ENCODE peak calls at places on chromosomes 1 and 21, in six cellular contexts. M is HCT116, Y is OCI-LY7, D is neural progenitor cell, U is fibroblast of lung, T is K562. J is an unnamed sample.

GRCh38 chr1:37741130-37741529 is 23.8 kb downstream of the EPHA10 start:
- DNase-seq in M (peak; percentile 8), Y (no peak), D (no peak), U (peak; percentile 20), T (no peak), J (no peak)

GRCh38 chr1:38297852-38298251 is 251.3 kb upstream of the POU3F1 start:
- DNase-seq in M (no peak), Y (no peak), D (no peak), U (peak; percentile 17), T (no peak), J (no peak)

GRCh38 chr1:169594391-169594790 is 8.1 kb upstream of the F5 start:
- DNase-seq in M (no peak), Y (no peak), D (no peak), U (no peak), T (no peak), J (no peak)

GRCh38 chr1:223707270-223708000 is 4.9 kb upstream of the CAPN2 start:
- DNase-seq in M (peak; percentile 93), Y (no peak), D (no peak), U (peak; percentile 100), T (peak; percentile 65), J (peak; percentile 97)

GRCh38 chr1:39695011-39695410 is 3.8 kb upstream of the HPCAL4 start:
- DNase-seq in M (no peak), Y (no peak), D (no peak), U (peak; percentile 14), T (no peak), J (no peak)

GRCh38 chr1:195908121-195908520 is 700.1 kb downstream of the KCNT2 start:
- DNase-seq in M (no peak), Y (no peak), D (no peak), U (peak; percentile 2), T (no peak), J (peak; percentile 36)

GRCh38 chr1:234114648-234115307 is 210.3 kb downstream of the SLC35F3 start:
- DNase-seq in M (peak; percentile 21), Y (peak; percentile 55), D (peak; percentile 75), U (peak; percentile 50), T (peak; percentile 39), J (peak; percentile 58)

GRCh38 chr1:232676307-232676706 is 46.4 kb upstream of the SIPA1L2 start:
- DNase-seq in M (no peak), Y (no peak), D (no peak), U (no peak), T (no peak), J (no peak)

GRCh38 chr1:156920233-156921052 is at the start of gene LRRC71:
- DNase-seq in M (peak; percentile 49), Y (no peak), D (peak; percentile 96), U (peak; percentile 62), T (peak; percentile 95), J (peak; percentile 99)

GRCh38 chr21:28704746-28705145 is 287.9 kb downstream of the LTN1 start:
- DNase-seq in M (no peak), Y (no peak), D (no peak), U (peak; percentile 24), T (no peak), J (no peak)

GRCh38 chr1:165943198-165943597 is 115.8 kb downstream of the UCK2 start:
- DNase-seq in M (peak; percentile 10), Y (no peak), D (no peak), U (no peak), T (no peak), J (no peak)

GRCh38 chr21:27681038-27681437 is 714.1 kb upstream of the ADAMTS5 start:
- DNase-seq in M (no peak), Y (no peak), D (no peak), U (peak; percentile 7), T (no peak), J (peak; percentile 30)

GRCh38 chr1:67339623-67340343 is 32.1 kb downstream of the IL12RB2 start:
- DNase-seq in M (no peak), Y (no peak), D (no peak), U (peak; percentile 82), T (peak; percentile 29), J (peak; percentile 81)

GRCh38 chr1:89719502-89720306 is 86.8 kb downstream of the LRRC8C start:
- DNase-seq in M (no peak), Y (peak; percentile 66), D (peak; percentile 50), U (peak; percentile 48), T (no peak), J (no peak)

GRCh38 chr1:28755701-28756100 is 19.0 kb downstream of the YTHDF2 start:
- DNase-seq in M (no peak), Y (no peak), D (no peak), U (peak; percentile 42), T (no peak), J (no peak)

GRCh38 chr1:28745653-28746173 is 9.0 kb downstream of the YTHDF2 start:
- DNase-seq in M (no peak), Y (no peak), D (no peak), U (no peak), T (no peak), J (no peak)

GRCh38 chr1:28751315-28752056 is 14.7 kb downstream of the YTHDF2 start:
- DNase-seq in M (no peak), Y (no peak), D (no peak), U (peak; percentile 79), T (peak; percentile 31), J (peak; percentile 77)

DNA sequence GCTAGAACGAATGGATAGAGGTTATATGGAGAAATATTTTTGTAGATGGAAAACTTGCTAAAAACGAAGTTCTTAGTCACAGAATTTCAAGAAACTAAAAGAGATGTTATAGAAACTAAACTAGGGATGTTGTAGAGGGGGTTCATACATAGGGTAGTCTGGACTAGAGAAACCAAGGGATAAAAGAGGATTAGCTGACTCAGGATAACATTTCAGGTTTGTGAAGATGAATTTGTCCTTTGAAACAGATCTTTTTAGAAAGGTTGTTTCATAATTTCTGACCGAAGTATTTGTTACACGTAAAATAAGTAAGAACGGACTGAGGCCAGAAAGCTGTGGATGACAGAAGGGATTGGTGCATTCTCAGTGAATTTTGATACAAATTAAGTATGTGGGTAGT is 13.6 kb downstream of the YTHDF2 start:
- DNase-seq in M (no peak), Y (no peak), D (no peak), U (no peak), T (no peak), J (no peak)
- H3K36me3 ChIP-seq in M (peaks cover 13% of the 10 kb centered on the region), Y (peaks cover 100% of the 10 kb centered on the region), D (peaks cover 24% of the 10 kb centered on the region), U (no peaks in the 10 kb centered on the region), T (peaks cover 77% of the 10 kb centered on the region), J (peaks cover 9% of the 10 kb centered on the region)

GRCh38 chr1:247274857-247275256 is 19.0 kb downstream of the VN1R5 start:
- DNase-seq in M (no peak), Y (no peak), D (no peak), U (no peak), T (no peak), J (no peak)
- H3K27ac ChIP-seq in M (no peak overlapping the region), Y (no peak overlapping the region), D (no peak overlapping the region), U (no peak overlapping the region), T (no peak overlapping the region), J (no peak overlapping the region)

DNA sequence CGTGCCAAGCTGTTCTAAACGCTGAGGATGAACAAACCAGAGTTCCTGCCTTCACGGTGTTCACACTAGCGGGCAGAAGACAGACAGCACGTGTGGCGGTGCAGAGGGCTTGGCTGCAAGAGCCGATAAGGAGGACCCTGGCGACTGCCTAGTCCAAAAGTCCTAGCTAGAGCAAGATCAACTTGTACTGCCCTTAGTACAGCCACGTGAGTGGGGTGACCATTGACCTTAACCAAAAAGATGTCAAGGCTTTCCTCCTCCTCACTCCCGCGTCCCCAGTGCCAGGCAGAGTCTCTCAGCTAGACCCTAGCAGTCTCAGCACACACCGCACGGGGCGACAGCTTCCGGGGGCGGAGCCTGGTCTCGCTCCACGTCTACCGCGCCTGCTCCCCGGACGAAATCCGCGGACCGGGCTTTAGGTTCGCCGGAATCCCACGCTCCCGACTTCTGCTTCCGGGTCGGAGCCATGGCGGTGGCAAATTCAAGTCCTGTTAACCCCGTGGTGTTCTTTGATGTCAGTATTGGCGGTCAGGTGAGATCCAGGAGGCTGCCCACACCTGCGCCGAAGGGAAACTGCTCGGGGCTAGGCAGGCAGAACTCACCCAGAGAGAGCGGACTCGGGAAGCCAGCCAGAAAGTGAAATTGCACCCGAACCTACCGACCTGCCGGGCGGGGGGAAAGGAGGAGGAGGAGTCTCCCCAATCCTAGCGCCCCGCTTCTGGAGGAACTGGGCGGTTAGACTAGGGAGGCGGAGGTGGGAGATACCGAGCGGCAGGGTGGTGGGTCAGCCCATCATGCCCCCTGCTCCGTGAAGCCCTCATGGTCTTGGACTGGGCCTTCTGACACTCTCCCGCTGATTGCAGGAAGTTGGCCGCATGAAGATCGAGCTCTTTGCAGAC is at the start of gene PPIH:
- DNase-seq in M (peak; percentile 88), Y (peak; percentile 95), D (peak; percentile 96), U (peak; percentile 92), T (peak; percentile 96), J (peak; percentile 94)
- H2AFZ ChIP-seq in M (no peak within 1 kb of the TSS), Y (peak within 1 kb of the TSS; percentile 63), D (peak within 1 kb of the TSS; percentile 95), U (peak within 1 kb of the TSS; percentile 99), T (peak within 1 kb of the TSS; percentile 98), J (peak within 1 kb of the TSS; percentile 99)

GRCh38 chr1:47403321-47403720 is 12.8 kb upstream of the FOXE3 start:
- DNase-seq in M (no peak), Y (no peak), D (no peak), U (no peak), T (no peak), J (no peak)
- H3K36me3 ChIP-seq in M (no peaks in the 10 kb centered on the region), Y (no peaks in the 10 kb centered on the region), D (no peaks in the 10 kb centered on the region), U (no peaks in the 10 kb centered on the region), T (no peaks in the 10 kb centered on the region), J (no peaks in the 10 kb centered on the region)

DNA sequence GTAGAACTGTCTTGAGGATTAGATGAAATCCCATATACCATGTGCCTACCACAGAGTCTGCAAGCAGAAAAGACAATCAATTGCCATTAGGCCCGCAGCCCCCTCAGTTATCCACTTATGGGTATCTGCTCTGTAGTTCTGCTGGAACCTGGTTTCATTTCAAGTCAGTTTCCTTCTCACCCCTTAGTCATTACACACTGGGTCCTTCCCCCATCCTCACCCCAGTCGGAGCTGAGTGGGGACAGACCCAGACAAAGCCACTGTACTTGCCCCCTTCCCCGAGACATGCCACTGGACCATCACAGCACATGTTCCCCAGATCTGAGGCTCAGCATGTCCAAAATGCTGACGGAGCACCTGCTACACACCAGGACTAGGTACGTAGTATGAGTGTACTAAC is 21.2 kb downstream of the PGLYRP3 start:
- DNase-seq in M (no peak), Y (no peak), D (no peak), U (no peak), T (no peak), J (no peak)
- H3K27ac ChIP-seq in M (no peak overlapping the region), Y (no peak overlapping the region), D (no peak overlapping the region), U (no peak overlapping the region), T (no peak overlapping the region), J (no peak overlapping the region)